ENCODE peak calls at places on chromosomes 6 and 20, in eight cellular contexts. H is GM23248, P is GM23338, Y is hepatocyte, N is fibroblast of lung, A is GM12878, B is IMR-90, Q is HepG2. O is an unnamed sample.

GRCh38 chr6:11473008-11473740 is 64.4 kb upstream of the TMEM170B start:
- DNase-seq in B (no peak), H (peak; percentile 7), A (no peak), N (no peak), Y (no peak), Q (no peak), P (no peak), O (no peak)

GRCh38 chr6:81485395-81485794 is 267.1 kb downstream of the TENT5A start:
- DNase-seq in B (no peak), A (no peak), Q (no peak), Y (no peak), N (no peak), H (no peak), P (no peak), O (no peak)

GRCh38 chr6:156410649-156411048 is 366.5 kb upstream of the ARID1B start:
- DNase-seq in A (no peak), H (no peak), P (no peak), Y (no peak), B (no peak), N (no peak), Q (no peak), O (no peak)

GRCh38 chr6:161186173-161186769 is 87.6 kb downstream of the AGPAT4 start:
- DNase-seq in N (peak; percentile 96), H (peak; percentile 93), P (no peak), B (peak; percentile 90), A (no peak), Q (no peak), Y (no peak), O (peak; percentile 78)

GRCh38 chr6:77433888-77434287 is 29.4 kb downstream of the HTR1B start:
- DNase-seq in N (no peak), Y (no peak), A (no peak), H (no peak), B (no peak), P (no peak), Q (no peak), O (no peak)

GRCh38 chr6:118562959-118563358 is 14.9 kb downstream of the PLN start:
- DNase-seq in H (peak; percentile 85), N (peak; percentile 83), Q (no peak), Y (no peak), B (peak; percentile 69), P (no peak), A (no peak), O (peak; percentile 27)

GRCh38 chr6:120122401-120122800 is 772.8 kb upstream of the MAN1A1 start:
- DNase-seq in H (no peak), N (no peak), A (no peak), Y (no peak), Q (no peak), P (no peak), B (no peak), O (no peak)

GRCh38 chr6:27275025-27275956 is 27.8 kb downstream of the PRSS16 start:
- DNase-seq in B (no peak), Y (no peak), P (peak; percentile 70), H (no peak), A (no peak), N (no peak), Q (no peak), O (no peak)

GRCh38 chr6:40504274-40504673 is 82.9 kb downstream of the LRFN2 start:
- DNase-seq in A (no peak), Y (no peak), B (no peak), Q (no peak), P (no peak), H (peak; percentile 18), N (no peak), O (peak; percentile 44)

GRCh38 chr6:89842228-89842627 is 12.5 kb downstream of the CASP8AP2 start:
- DNase-seq in Q (no peak), Y (no peak), N (peak; percentile 28), P (no peak), B (peak; percentile 42), H (peak; percentile 44), A (no peak), O (no peak)

DNA sequence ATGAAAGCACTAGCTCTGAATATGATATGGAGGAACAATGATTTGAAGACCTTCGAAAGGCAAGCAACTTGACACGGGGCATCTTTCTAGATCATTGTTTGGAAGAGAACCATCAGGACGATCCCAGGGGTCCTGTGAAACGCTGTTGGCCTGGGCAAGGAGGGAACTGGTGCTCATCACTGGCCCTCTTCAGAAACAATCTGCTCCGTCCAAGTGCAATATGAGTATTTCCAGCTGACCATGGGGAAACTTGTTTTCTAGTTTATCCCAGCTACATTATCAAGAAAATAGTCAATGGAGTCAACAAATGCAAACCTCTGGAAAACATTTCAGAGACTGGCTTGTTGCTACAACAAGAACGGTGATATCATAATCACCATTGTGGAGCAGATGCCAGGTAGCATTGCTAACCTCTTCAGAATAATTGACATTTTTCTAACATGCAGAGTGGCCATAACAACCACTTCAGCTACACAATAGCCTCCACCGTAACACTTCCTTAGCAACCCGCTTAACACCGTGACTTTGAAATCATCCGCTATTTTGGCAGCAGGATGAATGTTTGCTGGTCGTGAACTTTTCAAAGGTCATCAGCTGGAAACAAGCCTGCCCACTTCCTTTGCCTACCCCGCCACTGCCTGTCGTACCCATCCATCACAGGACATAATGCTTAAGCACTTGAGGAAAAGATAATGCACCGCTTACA is 112.0 kb upstream of the PDE10A start:
- DNase-seq in Q (peak; percentile 39), P (peak; percentile 52), H (no peak), B (no peak), N (peak; percentile 31), Y (no peak), A (no peak), O (no peak)
- H2AFZ ChIP-seq in Q (no peak overlapping the region), P (no peak overlapping the region), H (no peak overlapping the region), B (peak overlapping the region; percentile 47), N (no peak overlapping the region), Y (no peak overlapping the region), A (no peak overlapping the region), O (no peak overlapping the region)

GRCh38 chr20:20051767-20052073 is 546 bp downstream of the CRNKL1 start:
- DNase-seq in P (no peak), B (no peak), Y (no peak), N (no peak), H (no peak), A (no peak), Q (no peak), O (no peak)
- H2AFZ ChIP-seq in P (peak overlapping the region; percentile 92), B (peak overlapping the region; percentile 100), Y (peak overlapping the region; percentile 55), N (peak overlapping the region; percentile 74), H (peak overlapping the region; percentile 86), A (peak overlapping the region; percentile 98), Q (peak overlapping the region; percentile 18), O (peak overlapping the region; percentile 99)

GRCh38 chr6:167558213-167558869 is 233.5 kb downstream of the TTLL2 start:
- DNase-seq in B (no peak), Q (no peak), A (no peak), H (no peak), P (no peak), N (no peak), Y (no peak), O (no peak)
- H2AFZ ChIP-seq in B (no peak overlapping the region), Q (no peak overlapping the region), A (no peak overlapping the region), H (no peak overlapping the region), P (no peak overlapping the region), N (no peak overlapping the region), Y (no peak overlapping the region), O (no peak overlapping the region)

GRCh38 chr6:63997727-63998126 is 362.1 kb downstream of the PHF3 start:
- DNase-seq in P (no peak), Y (no peak), Q (no peak), H (no peak), A (no peak), N (no peak), B (peak; percentile 8), O (no peak)
- H2AFZ ChIP-seq in P (peak overlapping the region; percentile 60), Y (no peak overlapping the region), Q (no peak overlapping the region), H (no peak overlapping the region), A (no peak overlapping the region), N (no peak overlapping the region), B (no peak overlapping the region), O (no peak overlapping the region)